ENCODE peak calls at places on chromosomes 6 and 20, in seven cellular contexts. C, T, Q, N, U, D and R are unnamed samples.

GRCh38 chr20:11891081-11891826 is 26.4 kb upstream of the BTBD3 start:
- DNase-seq in C (no peak), T (peak; percentile 65), Q (peak; percentile 34), N (peak; percentile 69), U (peak; percentile 66), D (peak; percentile 84), R (peak; percentile 65)

GRCh38 chr6:13294499-13295069 is 33.8 kb downstream of the TBC1D7 start:
- DNase-seq in C (no peak), T (no peak), Q (no peak), N (peak; percentile 25), U (no peak), D (no peak), R (no peak)

GRCh38 chr6:15129872-15130271 is 116.0 kb upstream of the JARID2 start:
- DNase-seq in C (no peak), T (no peak), Q (no peak), N (no peak), U (no peak), D (no peak), R (no peak)

GRCh38 chr20:58716476-58717277 is 24.1 kb downstream of the NPEPL1 start:
- DNase-seq in C (no peak), T (peak; percentile 50), Q (no peak), N (peak; percentile 60), U (no peak), D (peak; percentile 70), R (no peak)

GRCh38 chr6:109927052-109927451 is 51.1 kb upstream of the GPR6 start:
- DNase-seq in C (no peak), T (no peak), Q (no peak), N (no peak), U (no peak), D (no peak), R (no peak)

GRCh38 chr20:3203315-3204123 is 963 bp downstream of the DDRGK1 start:
- DNase-seq in C (peak; percentile 5), T (no peak), Q (no peak), N (no peak), U (peak; percentile 24), D (peak; percentile 30), R (no peak)

GRCh38 chr20:1663917-1664316 is 6.3 kb upstream of the SIRPG start:
- DNase-seq in C (no peak), T (no peak), Q (peak; percentile 1), N (no peak), U (no peak), D (no peak), R (no peak)

GRCh38 chr6:106334646-106335448 is 9.3 kb upstream of the ATG5 start:
- DNase-seq in C (peak; percentile 37), T (peak; percentile 27), Q (peak; percentile 47), N (no peak), U (peak; percentile 67), D (peak; percentile 68), R (peak; percentile 56)

GRCh38 chr20:50217207-50217949 is 26.7 kb downstream of the CEBPB start:
- DNase-seq in C (no peak), T (no peak), Q (no peak), N (no peak), U (no peak), D (no peak), R (no peak)

GRCh38 chr6:107822154-107823046 is 1.7 kb downstream of the SCML4 start:
- DNase-seq in C (peak; percentile 40), T (no peak), Q (no peak), N (no peak), U (no peak), D (no peak), R (no peak)

GRCh38 chr6:107819217-107819616 is 4.9 kb downstream of the SCML4 start:
- DNase-seq in C (no peak), T (no peak), Q (no peak), N (no peak), U (no peak), D (no peak), R (no peak)

GRCh38 chr6:107821591-107821990 is 2.5 kb downstream of the SCML4 start:
- DNase-seq in C (no peak), T (no peak), Q (no peak), N (no peak), U (no peak), D (no peak), R (no peak)

GRCh38 chr6:107819976-107820551 is 4.0 kb downstream of the SCML4 start:
- DNase-seq in C (no peak), T (peak; percentile 44), Q (peak; percentile 1), N (no peak), U (no peak), D (peak; percentile 81), R (peak; percentile 48)

GRCh38 chr6:107820571-107821261 is 3.4 kb downstream of the SCML4 start:
- DNase-seq in C (no peak), T (no peak), Q (no peak), N (no peak), U (peak; percentile 24), D (peak; percentile 23), R (peak; percentile 44)
- H3K4me3 ChIP-seq in C (peak overlapping the region; percentile 68), T (no peak overlapping the region), Q (peak overlapping the region; percentile 8), N (peak overlapping the region; percentile 51), U (no peak overlapping the region), D (no peak overlapping the region), R (no peak overlapping the region)

GRCh38 chr20:10076126-10077080 is 41.6 kb downstream of the ANKEF1 start:
- DNase-seq in C (no peak), T (no peak), Q (no peak), N (no peak), U (peak; percentile 93), D (no peak), R (no peak)

GRCh38 chr20:10074513-10074912 is 39.7 kb downstream of the ANKEF1 start:
- DNase-seq in C (no peak), T (no peak), Q (peak; percentile 90), N (no peak), U (peak; percentile 76), D (no peak), R (no peak)

GRCh38 chr20:10077081-10077471 is 42.3 kb downstream of the ANKEF1 start:
- DNase-seq in C (no peak), T (no peak), Q (no peak), N (no peak), U (no peak), D (peak; percentile 36), R (no peak)

GRCh38 chr20:10077886-10078285 is 43.1 kb downstream of the ANKEF1 start:
- DNase-seq in C (no peak), T (no peak), Q (no peak), N (no peak), U (peak; percentile 17), D (no peak), R (no peak)

DNA sequence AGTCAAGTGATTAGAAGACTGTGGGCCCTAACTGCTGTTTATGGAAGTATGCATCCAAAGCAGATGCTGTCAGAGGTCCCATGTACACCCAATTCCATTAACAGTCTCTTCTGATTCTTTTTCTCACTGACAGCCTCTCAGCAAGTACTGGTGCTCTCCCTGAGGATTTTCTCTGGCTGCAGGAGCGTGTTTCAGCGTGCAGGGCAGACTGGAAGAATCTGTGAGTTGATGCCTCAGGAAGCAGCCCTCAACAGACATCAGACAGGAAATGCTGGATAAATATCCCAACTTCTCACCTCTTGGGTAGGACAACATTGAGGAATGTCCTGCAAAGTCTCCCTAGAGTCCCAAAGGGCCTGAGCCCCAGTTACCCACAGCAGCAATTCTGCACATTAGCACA is 40.8 kb downstream of the ANKEF1 start:
- DNase-seq in C (no peak), T (no peak), Q (no peak), N (no peak), U (peak; percentile 21), D (no peak), R (no peak)
- H3K4me1 ChIP-seq in C (no peaks in the 10 kb centered on the region), T (no peaks in the 10 kb centered on the region), Q (peaks cover 2% of the 10 kb centered on the region), N (no peaks in the 10 kb centered on the region), U (peaks cover 43% of the 10 kb centered on the region), D (no peaks in the 10 kb centered on the region), R (no peaks in the 10 kb centered on the region)

GRCh38 chr6:81120280-81120679 is 632.2 kb downstream of the TENT5A start:
- DNase-seq in C (no peak), T (no peak), Q (no peak), N (no peak), U (no peak), D (no peak), R (no peak)

GRCh38 chr6:81130071-81130470 is 622.4 kb downstream of the TENT5A start:
- DNase-seq in C (no peak), T (no peak), Q (no peak), N (no peak), U (no peak), D (no peak), R (no peak)

GRCh38 chr6:81130969-81131368 is 621.5 kb downstream of the TENT5A start:
- DNase-seq in C (no peak), T (no peak), Q (no peak), N (no peak), U (no peak), D (no peak), R (no peak)

GRCh38 chr6:81128671-81129070 is 623.8 kb downstream of the TENT5A start:
- DNase-seq in C (no peak), T (no peak), Q (no peak), N (no peak), U (no peak), D (no peak), R (no peak)

GRCh38 chr6:81126150-81126549 is 626.3 kb downstream of the TENT5A start:
- DNase-seq in C (no peak), T (no peak), Q (no peak), N (no peak), U (no peak), D (no peak), R (no peak)
- H3K36me3 ChIP-seq in C (no peaks in the 10 kb centered on the region), T (no peaks in the 10 kb centered on the region), Q (no peaks in the 10 kb centered on the region), N (no peaks in the 10 kb centered on the region), U (no peaks in the 10 kb centered on the region), D (no peaks in the 10 kb centered on the region), R (no peaks in the 10 kb centered on the region)

DNA sequence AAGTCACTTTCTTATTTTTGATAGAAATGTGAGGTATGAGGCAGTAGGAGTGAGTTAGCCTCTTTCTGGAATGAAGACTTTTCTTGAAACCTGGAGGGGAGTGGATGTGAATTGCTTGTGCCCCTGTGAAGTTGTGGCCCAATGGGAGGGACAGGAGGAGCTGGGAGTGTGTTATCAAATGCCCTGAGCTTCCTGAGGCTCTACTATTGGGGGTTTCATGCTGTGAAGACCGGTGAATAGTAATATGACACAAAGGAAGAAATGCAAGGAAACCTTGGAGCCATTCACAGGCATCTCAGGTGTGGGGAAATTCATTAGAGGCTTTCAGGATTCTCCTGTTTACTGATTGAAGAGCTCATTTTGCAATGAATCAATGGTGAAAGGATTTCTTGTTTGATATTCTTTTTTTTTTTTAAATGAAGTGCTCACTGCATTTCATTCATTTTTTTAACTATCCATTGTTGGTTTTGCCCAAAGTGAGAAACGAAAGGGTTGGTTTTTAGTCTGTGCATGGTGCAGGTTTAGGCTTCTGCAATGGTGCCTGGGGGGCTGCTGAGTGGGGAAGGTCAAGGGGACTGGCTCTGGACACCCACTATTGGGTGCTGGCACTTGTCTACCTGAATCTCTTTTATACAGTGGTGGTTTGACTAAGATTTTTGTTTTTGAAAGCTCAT is 8.2 kb downstream of the RNF144B start:
- DNase-seq in C (no peak), T (no peak), Q (no peak), N (no peak), U (no peak), D (peak; percentile 11), R (no peak)
- H3K4me3 ChIP-seq in C (no peak overlapping the region), T (no peak overlapping the region), Q (no peak overlapping the region), N (no peak overlapping the region), U (no peak overlapping the region), D (no peak overlapping the region), R (no peak overlapping the region)

GRCh38 chr20:63731410-63731809 is 5.1 kb upstream of the LIME1 start:
- DNase-seq in C (no peak), T (no peak), Q (no peak), N (no peak), U (no peak), D (no peak), R (no peak)
- H3K4me1 ChIP-seq in C (peaks cover 76% of the 10 kb centered on the region), T (peaks cover 1% of the 10 kb centered on the region), Q (peaks cover 3% of the 10 kb centered on the region), N (no peaks in the 10 kb centered on the region), U (no peaks in the 10 kb centered on the region), D (no peaks in the 10 kb centered on the region), R (no peaks in the 10 kb centered on the region)

GRCh38 chr6:7228662-7229375 is 84.2 kb downstream of the SSR1 start:
- DNase-seq in C (no peak), T (no peak), Q (no peak), N (no peak), U (no peak), D (no peak), R (no peak)
- H3K36me3 ChIP-seq in C (peaks cover 41% of the 10 kb centered on the region), T (peaks cover 83% of the 10 kb centered on the region), Q (peaks cover 63% of the 10 kb centered on the region), N (peaks cover 75% of the 10 kb centered on the region), U (peaks cover 9% of the 10 kb centered on the region), D (no peaks in the 10 kb centered on the region), R (peaks cover 60% of the 10 kb centered on the region)